ENCODE peak calls at places on chromosomes 3 and 15, in ten cellular contexts. P is uterus; A is IMR-90; K is heart left ventricle; F is mammary epithelial cell; C is fibroblast of lung; U is HepG2; J is Peyer's patch; N is cardiac muscle cell; E is CD4-positive, CD25-positive, alpha-beta regulatory T cell. O is an unnamed sample.

GRCh38 chr3:51670711-51671089 is 352 bp upstream of the TEX264 start:
- DNase-seq in P (no peak), A (no peak), K (no peak), F (no peak), C (no peak), U (no peak), J (no peak), N (no peak), E (no peak), O (no peak)

GRCh38 chr3:42544492-42545283 is 37.1 kb downstream of the SEC22C start:
- DNase-seq in P (no peak), A (no peak), K (no peak), F (no peak), C (no peak), U (peak; percentile 72), J (peak; percentile 67), N (no peak), E (no peak), O (peak; percentile 59)

GRCh38 chr3:146159037-146159436 is 1.9 kb downstream of the PLOD2 start:
- DNase-seq in P (no peak), A (no peak), K (no peak), F (no peak), C (no peak), U (no peak), J (no peak), N (no peak), E (no peak), O (no peak)

GRCh38 chr3:135706758-135707375 is 258.7 kb upstream of the PPP2R3A start:
- DNase-seq in P (no peak), A (no peak), K (no peak), F (peak; percentile 21), C (no peak), U (no peak), J (no peak), N (no peak), E (no peak), O (no peak)

GRCh38 chr3:22886394-22886793 is 316.7 kb upstream of the UBE2E2 start:
- DNase-seq in P (peak; percentile 15), A (no peak), K (peak; percentile 15), F (no peak), C (no peak), U (no peak), J (no peak), N (no peak), E (no peak), O (no peak)

GRCh38 chr15:65037279-65037678 is 7.8 kb upstream of the MTFMT start:
- DNase-seq in P (no peak), A (no peak), K (no peak), F (no peak), C (no peak), U (no peak), J (no peak), N (no peak), E (no peak), O (peak; percentile 84)

GRCh38 chr3:145639880-145640279 is 521.1 kb downstream of the PLOD2 start:
- DNase-seq in P (no peak), A (no peak), K (no peak), F (no peak), C (no peak), U (peak; percentile 9), J (no peak), N (no peak), E (no peak), O (no peak)

GRCh38 chr3:62597481-62597880 is 224.1 kb upstream of the FEZF2 start:
- DNase-seq in P (no peak), A (no peak), K (no peak), F (no peak), C (peak; percentile 90), U (no peak), J (no peak), N (no peak), E (no peak), O (no peak)

GRCh38 chr3:154316974-154317767 is 7.1 kb downstream of the DHX36 start:
- DNase-seq in P (no peak), A (no peak), K (no peak), F (no peak), C (no peak), U (no peak), J (no peak), N (no peak), E (no peak), O (no peak)

GRCh38 chr3:11475324-11475723 is 168.4 kb downstream of the VGLL4 start:
- DNase-seq in P (no peak), A (no peak), K (no peak), F (no peak), C (no peak), U (no peak), J (no peak), N (no peak), E (no peak), O (no peak)

GRCh38 chr3:17500618-17501017 is 241.8 kb downstream of the TBC1D5 start:
- DNase-seq in P (no peak), A (peak; percentile 36), K (no peak), F (peak; percentile 31), C (no peak), U (no peak), J (no peak), N (no peak), E (no peak), O (no peak)

GRCh38 chr3:188362405-188362831 is 208.5 kb downstream of the LPP start:
- DNase-seq in P (no peak), A (peak; percentile 69), K (no peak), F (peak; percentile 72), C (peak; percentile 51), U (peak; percentile 73), J (no peak), N (peak; percentile 85), E (no peak), O (peak; percentile 75)

DNA sequence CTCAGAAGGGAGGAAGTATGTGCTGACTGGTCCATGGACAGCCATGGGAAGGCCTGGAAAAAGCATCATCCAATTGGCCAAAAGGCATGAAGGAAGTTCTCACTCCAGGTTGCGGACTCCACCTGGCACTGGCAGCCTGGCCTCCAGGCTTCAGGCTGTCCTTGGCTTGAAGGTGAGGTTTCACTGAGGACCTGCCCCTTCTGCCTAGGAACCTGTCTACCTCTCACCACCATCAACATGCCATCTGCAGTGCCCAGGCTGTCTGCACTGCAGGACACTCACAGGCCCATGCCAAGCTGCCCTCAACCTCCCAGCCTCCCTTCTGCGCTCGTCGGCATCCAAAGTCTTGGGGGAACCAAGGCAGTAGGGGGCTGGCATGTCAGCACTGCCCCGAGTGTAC is 51.1 kb downstream of the CEP70 start:
- DNase-seq in P (no peak), A (no peak), K (no peak), F (no peak), C (no peak), U (no peak), J (no peak), N (no peak), E (no peak), O (no peak)
- H3K9me3 ChIP-seq in P (no peaks in the 10 kb centered on the region), A (peaks cover 20% of the 10 kb centered on the region), K (peaks cover 19% of the 10 kb centered on the region), F (peaks cover 4% of the 10 kb centered on the region), C (no peaks in the 10 kb centered on the region), U (peaks cover 10% of the 10 kb centered on the region), J (no peaks in the 10 kb centered on the region), N (no peaks in the 10 kb centered on the region), E (peaks cover 61% of the 10 kb centered on the region), O (peaks cover 2% of the 10 kb centered on the region)

GRCh38 chr3:121703973-121704372 is 43.3 kb upstream of the HCLS1 start:
- DNase-seq in P (no peak), A (no peak), K (no peak), F (no peak), C (no peak), U (no peak), J (no peak), N (no peak), E (no peak), O (no peak)
- H3K27ac ChIP-seq in P (no peak overlapping the region), A (no peak overlapping the region), K (no peak overlapping the region), F (no peak overlapping the region), C (no peak overlapping the region), U (no peak overlapping the region), J (no peak overlapping the region), N (no peak overlapping the region), E (no peak overlapping the region), O (no peak overlapping the region)

GRCh38 chr3:69872783-69873378 is 126.7 kb upstream of the SAMMSON start:
- DNase-seq in P (no peak), A (peak; percentile 60), K (peak; percentile 18), F (no peak), C (no peak), U (no peak), J (no peak), N (peak; percentile 9), E (no peak), O (no peak)
- H3K4me1 ChIP-seq in P (peaks cover 12% of the 10 kb centered on the region), A (peaks cover 32% of the 10 kb centered on the region), K (peaks cover 3% of the 10 kb centered on the region), F (peaks cover 7% of the 10 kb centered on the region), C (peaks cover 5% of the 10 kb centered on the region), U (no peaks in the 10 kb centered on the region), J (no peaks in the 10 kb centered on the region), N (peaks cover 43% of the 10 kb centered on the region), E (no peaks in the 10 kb centered on the region), O (no peaks in the 10 kb centered on the region)

GRCh38 chr3:147397155-147397888 is 9.0 kb downstream of the ZIC4 start:
- DNase-seq in P (no peak), A (no peak), K (no peak), F (no peak), C (no peak), U (no peak), J (no peak), N (no peak), E (no peak), O (no peak)
- H3K9me3 ChIP-seq in P (no peaks in the 10 kb centered on the region), A (peaks cover 22% of the 10 kb centered on the region), K (no peaks in the 10 kb centered on the region), F (peaks cover 1% of the 10 kb centered on the region), C (no peaks in the 10 kb centered on the region), U (no peaks in the 10 kb centered on the region), J (no peaks in the 10 kb centered on the region), N (no peaks in the 10 kb centered on the region), E (no peaks in the 10 kb centered on the region), O (no peaks in the 10 kb centered on the region)